ENCODE peak calls at places on chromosomes 1 and 21, in nine cellular contexts. T is cardiac muscle cell; S is KBM-7; Z is mesendoderm; F is heart left ventricle; X is PC-9; I is HL-60; R is activated CD8-positive, alpha-beta memory T cell treated with anti-CD3 and anti-CD28 coated beads, Interleukin-2, amount 50 U/mL, for 48 hours; U is hepatic stellate cell. W is an unnamed sample.

GRCh38 chr1:167984886-167985489 is 48.1 kb upstream of the MPC2 start:
- DNase-seq in T (no peak), S (peak), Z (peak), F (no peak), X (no peak), I (no peak), R (no peak), U (no peak), W (no peak)

GRCh38 chr1:53592521-53592982 is 133.4 kb downstream of the DMRTB1 start:
- DNase-seq in T (no peak), S (no peak), Z (peak), F (no peak), X (peak), I (no peak), R (no peak), U (peak), W (no peak)

GRCh38 chr1:200733907-200734306 is 4.8 kb upstream of the CAMSAP2 start:
- DNase-seq in T (no peak), S (no peak), Z (no peak), F (no peak), X (no peak), I (no peak), R (no peak), U (no peak), W (no peak)

GRCh38 chr21:33451634-33452071 is 28.1 kb downstream of the TMEM50B start:
- DNase-seq in T (no peak), S (no peak), Z (no peak), F (no peak), X (no peak), I (no peak), R (no peak), U (no peak), W (no peak)

GRCh38 chr1:147665521-147665920 is 4.8 kb downstream of the ACP6 start:
- DNase-seq in T (no peak), S (no peak), Z (peak), F (no peak), X (no peak), I (no peak), R (no peak), U (no peak), W (no peak)

GRCh38 chr1:184866991-184867788 is 107.1 kb downstream of the NIBAN1 start:
- DNase-seq in T (no peak), S (peak), Z (no peak), F (no peak), X (peak), I (peak), R (no peak), U (peak), W (peak)

GRCh38 chr1:8554956-8555534 is 237.1 kb downstream of the SLC45A1 start:
- DNase-seq in T (no peak), S (no peak), Z (no peak), F (no peak), X (no peak), I (no peak), R (no peak), U (no peak), W (no peak)

GRCh38 chr1:26360051-26360806 is 6.3 kb upstream of the CRYBG2 start:
- DNase-seq in T (no peak), S (no peak), Z (peak), F (no peak), X (peak), I (no peak), R (peak), U (no peak), W (no peak)

GRCh38 chr1:156676820-156677615 is at the start of gene NES:
- DNase-seq in T (peak), S (peak), Z (peak), F (peak), X (peak), I (no peak), R (no peak), U (peak), W (no peak)

GRCh38 chr1:241408170-241408569 is 51.2 kb upstream of the RGS7 start:
- DNase-seq in T (no peak), S (peak), Z (peak), F (no peak), X (no peak), I (no peak), R (no peak), U (peak), W (peak)

GRCh38 chr21:21818898-21819297 is 820.7 kb downstream of the NCAM2 start:
- DNase-seq in T (no peak), S (no peak), Z (no peak), F (no peak), X (no peak), I (no peak), R (no peak), U (no peak), W (no peak)

GRCh38 chr1:32703479-32704291 is 1.1 kb upstream of the SYNC start:
- DNase-seq in T (no peak), S (no peak), Z (peak), F (peak), X (peak), I (no peak), R (no peak), U (peak), W (no peak)

GRCh38 chr1:59776960-59777852 is 37.5 kb upstream of the HOOK1 start:
- DNase-seq in T (no peak), S (no peak), Z (peak), F (no peak), X (no peak), I (no peak), R (no peak), U (peak), W (no peak)

GRCh38 chr1:182574156-182574555 is 14.9 kb downstream of the RNASEL start:
- DNase-seq in T (no peak), S (no peak), Z (no peak), F (no peak), X (no peak), I (no peak), R (no peak), U (no peak), W (no peak)

GRCh38 chr21:17081193-17081592 is 431.6 kb upstream of the CXADR start:
- DNase-seq in T (no peak), S (no peak), Z (no peak), F (no peak), X (no peak), I (no peak), R (no peak), U (no peak), W (no peak)

GRCh38 chr1:160993544-160993943 is 27.4 kb downstream of the F11R start:
- DNase-seq in T (no peak), S (peak), Z (no peak), F (no peak), X (no peak), I (peak), R (no peak), U (peak), W (peak)

GRCh38 chr1:168606096-168606495 is 29.7 kb downstream of the XCL1 start:
- DNase-seq in T (no peak), S (no peak), Z (no peak), F (no peak), X (no peak), I (no peak), R (no peak), U (no peak), W (no peak)

GRCh38 chr1:195717651-195718050 is 890.6 kb downstream of the KCNT2 start:
- DNase-seq in T (peak), S (peak), Z (peak), F (no peak), X (no peak), I (no peak), R (no peak), U (no peak), W (peak)

GRCh38 chr1:202572867-202573266 is 137.4 kb downstream of the SYT2 start:
- DNase-seq in T (no peak), S (no peak), Z (no peak), F (no peak), X (no peak), I (no peak), R (no peak), U (no peak), W (no peak)

GRCh38 chr1:192747305-192747704 is 61.5 kb upstream of the RGS2 start:
- DNase-seq in T (no peak), S (no peak), Z (no peak), F (no peak), X (no peak), I (no peak), R (no peak), U (no peak), W (no peak)

GRCh38 chr1:91529856-91530255 is 29.2 kb downstream of the CDC7 start:
- DNase-seq in T (peak), S (peak), Z (no peak), F (no peak), X (peak), I (no peak), R (no peak), U (no peak), W (peak)

GRCh38 chr1:229434005-229434640 is at the start of gene ACTA1:
- DNase-seq in T (peak), S (no peak), Z (peak), F (peak), X (no peak), I (no peak), R (no peak), U (no peak), W (no peak)

GRCh38 chr1:181324797-181325616 is 158.3 kb upstream of the CACNA1E start:
- DNase-seq in T (no peak), S (no peak), Z (peak), F (no peak), X (peak), I (no peak), R (peak), U (no peak), W (no peak)

GRCh38 chr1:231421616-231421970 is 494 bp downstream of the EGLN1 start:
- DNase-seq in T (peak), S (no peak), Z (no peak), F (peak), X (peak), I (no peak), R (no peak), U (peak), W (peak)

GRCh38 chr1:79859212-79859948 is 852.9 kb upstream of the ADGRL4 start:
- DNase-seq in T (no peak), S (no peak), Z (peak), F (no peak), X (no peak), I (no peak), R (no peak), U (peak), W (no peak)

GRCh38 chr21:16179732-16180131 is 449.9 kb downstream of the USP25 start:
- DNase-seq in T (no peak), S (peak), Z (peak), F (no peak), X (no peak), I (no peak), R (no peak), U (no peak), W (no peak)

W was measured in MV-4-11.